ENCODE peak calls at places on chromosomes 12 and 14, in four cellular contexts. D, M, R and P are unnamed samples.
A peak's percentile ranks its signal among the peaks of the same experiment; 100 is the strongest.

GRCh38 chr12:126290456-126290855 is 1225.2 kb downstream of the AACS start:
- DNase-seq in D (no peak), M (no peak), R (no peak), P (no peak)

GRCh38 chr14:33647385-33647786 is 303.5 kb downstream of the EGLN3 start:
- DNase-seq in D (no peak), R (no peak), M (no peak), P (peak; percentile 15)

GRCh38 chr14:94773017-94773681 is 3.2 kb upstream of the GSC start:
- DNase-seq in R (no peak), D (no peak), M (no peak), P (no peak)

GRCh38 chr12:29783773-29784666 is at the start of gene TMTC1:
- DNase-seq in R (peak; percentile 27), D (no peak), M (no peak), P (peak; percentile 34)

GRCh38 chr12:47766496-47767196 is 6.4 kb upstream of the SLC48A1 start:
- DNase-seq in R (no peak), D (no peak), M (no peak), P (no peak)

GRCh38 chr14:51818748-51819386 is 41.5 kb upstream of the GNG2 start:
- DNase-seq in D (no peak), M (no peak), R (no peak), P (no peak)

GRCh38 chr14:41609704-41610183 is 3.1 kb downstream of the LRFN5 start:
- DNase-seq in R (no peak), D (no peak), M (no peak), P (no peak)

GRCh38 chr12:20368653-20369163 is 371 bp downstream of the PDE3A start:
- DNase-seq in D (no peak), M (no peak), R (peak; percentile 15), P (no peak)

GRCh38 chr14:75283884-75284563 is 5.4 kb downstream of the FOS start:
- DNase-seq in R (no peak), M (peak; percentile 19), D (peak; percentile 44), P (no peak)

GRCh38 chr14:103186894-103187586 is 63.8 kb downstream of the TNFAIP2 start:
- DNase-seq in M (no peak), R (no peak), D (peak; percentile 79), P (peak; percentile 31)

GRCh38 chr12:93134893-93135285 is 205.8 kb upstream of the EEA1 start:
- DNase-seq in M (no peak), R (no peak), D (peak; percentile 78), P (no peak)

GRCh38 chr12:57840701-57841100 is 5.8 kb downstream of the CTDSP2 start:
- DNase-seq in M (no peak), R (no peak), D (peak; percentile 73), P (no peak)

GRCh38 chr12:84497819-84498218 is 414.8 kb downstream of the SLC6A15 start:
- DNase-seq in R (no peak), D (peak; percentile 15), M (no peak), P (no peak)

GRCh38 chr14:72633551-72633950 is 260.4 kb downstream of the DPF3 start:
- DNase-seq in M (no peak), D (no peak), R (no peak), P (peak; percentile 20)

GRCh38 chr14:72632727-72633126 is 261.2 kb downstream of the DPF3 start:
- DNase-seq in D (no peak), R (no peak), M (no peak), P (no peak)

GRCh38 chr14:72636871-72637270 is 257.0 kb downstream of the DPF3 start:
- DNase-seq in D (no peak), M (no peak), R (no peak), P (no peak)

GRCh38 chr14:72636094-72636493 is 257.8 kb downstream of the DPF3 start:
- DNase-seq in M (no peak), D (no peak), R (no peak), P (no peak)

DNA sequence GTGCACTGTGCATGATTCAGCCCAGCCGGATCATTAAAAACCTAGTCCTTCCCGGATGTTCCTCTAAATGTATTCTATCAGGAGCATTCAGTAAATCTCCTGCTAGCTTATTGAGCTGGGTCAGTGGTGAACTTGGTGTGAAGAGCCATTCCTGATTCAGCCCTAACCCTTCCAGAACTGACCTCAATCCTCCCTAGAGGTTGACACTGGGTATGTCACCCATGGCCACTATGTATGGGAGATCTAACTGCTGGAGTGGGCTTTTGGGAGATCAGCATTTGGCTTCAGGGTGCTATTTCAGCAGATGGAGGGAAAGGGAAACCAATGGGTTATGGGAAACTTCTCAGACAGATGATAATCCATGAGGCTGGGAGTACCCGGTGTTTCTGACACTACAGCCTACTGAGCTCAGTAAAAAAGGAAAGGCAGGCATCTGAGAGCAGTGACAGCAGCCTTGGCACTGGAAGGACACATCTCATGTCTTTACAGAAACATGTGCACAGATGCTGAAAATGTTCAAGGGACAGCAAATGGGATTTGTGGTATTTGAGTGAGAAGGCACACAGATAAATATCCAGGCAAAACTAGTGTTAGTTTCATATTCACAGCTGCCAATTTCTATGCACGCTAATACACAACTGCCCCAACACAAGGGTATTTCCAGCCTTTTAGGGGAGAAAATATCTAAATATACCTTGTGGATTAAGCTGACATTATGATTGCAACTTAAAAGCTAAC is 258.8 kb downstream of the DPF3 start:
- DNase-seq in D (no peak), R (no peak), M (no peak), P (no peak)
- TF ChIP-seq PHF8 in D (no peak), R (no peak), M (no peak), P (no peak)

GRCh38 chr12:51349026-51349425 is 2.5 kb upstream of the CELA1 start:
- DNase-seq in M (no peak), D (no peak), R (no peak), P (no peak)
- TF ChIP-seq MAX in M (no peak), D (no peak), R (no peak), P (no peak)

GRCh38 chr12:27673285-27673684 is 23.0 kb upstream of the REP15 start:
- DNase-seq in D (no peak), M (no peak), R (no peak), P (no peak)
- TF ChIP-seq PHF8 in D (no peak), M (no peak), R (no peak), P (no peak)

DNA sequence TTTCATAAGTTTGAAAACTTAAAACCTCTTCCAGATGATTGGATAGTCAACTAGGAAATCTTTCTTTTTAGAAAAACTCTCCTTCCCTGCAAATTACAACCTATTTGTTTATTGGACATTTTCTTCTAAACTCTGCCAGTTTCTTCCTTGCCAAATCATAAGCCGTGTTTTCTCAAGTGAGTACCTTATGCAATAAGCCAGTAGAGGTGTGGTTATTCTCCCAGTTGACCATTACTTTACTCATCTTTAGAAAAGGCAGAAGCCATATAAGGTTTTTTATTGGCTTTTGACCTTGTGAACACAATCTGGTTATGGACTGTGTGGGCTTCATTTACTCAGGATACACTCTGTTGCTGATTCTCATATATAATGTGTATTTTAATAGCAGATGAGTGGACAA is 14.6 kb downstream of the ACTR6 start:
- DNase-seq in D (no peak), R (no peak), M (no peak), P (no peak)
- TF ChIP-seq MAX in D (no peak), R (no peak), M (no peak), P (no peak)

GRCh38 chr12:108634225-108634795 is 616 bp upstream of the SELPLG start:
- DNase-seq in D (no peak), R (no peak), M (peak; percentile 66), P (no peak)
- TF ChIP-seq PHF8 in D (no peak), R (no peak), M (no peak), P (no peak)

GRCh38 chr12:103205906-103206305 is 248.4 kb downstream of the ASCL1 start:
- DNase-seq in R (no peak), D (no peak), M (no peak), P (no peak)

GRCh38 chr12:103208006-103208405 is 250.5 kb downstream of the ASCL1 start:
- DNase-seq in R (no peak), D (no peak), M (no peak), P (no peak)
- TF ChIP-seq MAX in R (no peak), D (no peak), M (no peak), P (no peak)

GRCh38 chr14:68639518-68640292 is 153.2 kb downstream of the ZFP36L1 start:
- DNase-seq in D (no peak), M (no peak), R (no peak), P (peak; percentile 16)
- TF ChIP-seq PHF8 in D (no peak), M (no peak), R (no peak), P (no peak)

GRCh38 chr12:66409195-66409871 is 107.0 kb downstream of the HELB start:
- DNase-seq in D (peak; percentile 34), M (no peak), R (no peak), P (peak; percentile 33)
- TF ChIP-seq MAX in D (no peak), M (no peak), R (no peak), P (no peak)

GRCh38 chr12:96334502-96334901 is 65.7 kb downstream of the CDK17 start:
- DNase-seq in R (no peak), M (no peak), D (peak; percentile 55), P (no peak)

GRCh38 chr12:96336489-96336888 is 63.8 kb downstream of the CDK17 start:
- DNase-seq in R (no peak), M (no peak), D (no peak), P (no peak)

GRCh38 chr12:96329545-96329944 is 70.7 kb downstream of the CDK17 start:
- DNase-seq in R (no peak), D (no peak), M (no peak), P (no peak)

GRCh38 chr12:96338852-96339478 is 61.3 kb downstream of the CDK17 start:
- DNase-seq in D (peak; percentile 68), M (no peak), R (no peak), P (no peak)

GRCh38 chr12:96335270-96335669 is 65.0 kb downstream of the CDK17 start:
- DNase-seq in R (no peak), D (no peak), M (no peak), P (no peak)
- TF ChIP-seq PHF8 in R (no peak), D (no peak), M (no peak), P (no peak)